ENCODE peak calls at places on chromosomes 5 and 9, in ten cellular contexts. P is psoas muscle, V is heart left ventricle, E is epithelial cell of proximal tubule, O is Peyer's patch, D is brain microvascular endothelial cell, U is sigmoid colon, C is A673, B is pancreas, N is cardiac fibroblast. L is an unnamed sample.

GRCh38 chr5:13477118-13477737 is 467.3 kb downstream of the DNAH5 start:
- DNase-seq in P (no peak), V (no peak), E (no peak), O (no peak), D (peak), U (no peak), C (no peak), B (no peak), N (peak), L (no peak)

GRCh38 chr9:134937566-134938345 is 20.0 kb upstream of the FCN1 start:
- DNase-seq in P (no peak), V (no peak), E (no peak), O (no peak), D (no peak), U (no peak), C (no peak), B (peak), N (no peak), L (no peak)

GRCh38 chr5:151023047-151023615 is 2.7 kb downstream of the GPX3 start:
- DNase-seq in P (peak), V (peak), E (no peak), O (no peak), D (peak), U (no peak), C (no peak), B (no peak), N (peak), L (no peak)

GRCh38 chr9:304519-305185 is 90.0 kb downstream of the DOCK8 start:
- DNase-seq in P (no peak), V (no peak), E (peak), O (no peak), D (peak), U (no peak), C (no peak), B (no peak), N (no peak), L (peak)

GRCh38 chr5:163079618-163080017 is 357.8 kb upstream of the CCNG1 start:
- DNase-seq in P (no peak), V (no peak), E (no peak), O (no peak), D (no peak), U (no peak), C (no peak), B (no peak), N (peak), L (no peak)

GRCh38 chr5:57408714-57409113 is 73.9 kb downstream of the ACTBL2 start:
- DNase-seq in P (no peak), V (no peak), E (peak), O (no peak), D (no peak), U (no peak), C (no peak), B (no peak), N (peak), L (no peak)

GRCh38 chr5:17217421-17218352 is at the start of gene BASP1:
- DNase-seq in P (peak), V (peak), E (no peak), O (peak), D (peak), U (peak), C (peak), B (peak), N (peak), L (no peak)

GRCh38 chr5:11426442-11426841 is 477.8 kb downstream of the CTNND2 start:
- DNase-seq in P (no peak), V (no peak), E (no peak), O (no peak), D (no peak), U (no peak), C (no peak), B (no peak), N (no peak), L (no peak)

GRCh38 chr9:112422417-112423148 is 42.7 kb downstream of the HSDL2 start:
- DNase-seq in P (no peak), V (no peak), E (peak), O (no peak), D (no peak), U (no peak), C (no peak), B (no peak), N (no peak), L (no peak)

GRCh38 chr5:72649449-72649848 is 142.2 kb upstream of the ZNF366 start:
- DNase-seq in P (no peak), V (no peak), E (no peak), O (no peak), D (peak), U (peak), C (no peak), B (no peak), N (peak), L (no peak)

GRCh38 chr5:171757853-171758535 is 27.6 kb upstream of the SMIM23 start:
- DNase-seq in P (no peak), V (no peak), E (no peak), O (no peak), D (peak), U (no peak), C (no peak), B (no peak), N (peak), L (peak)

GRCh38 chr5:163448491-163448890 is 11.1 kb downstream of the CCNG1 start:
- DNase-seq in P (no peak), V (no peak), E (no peak), O (no peak), D (no peak), U (no peak), C (no peak), B (no peak), N (no peak), L (no peak)

GRCh38 chr5:32138839-32139493 is 35.2 kb downstream of the GOLPH3 start:
- DNase-seq in P (no peak), V (no peak), E (no peak), O (no peak), D (peak), U (no peak), C (peak), B (no peak), N (peak), L (no peak)

GRCh38 chr5:140977003-140977402 is 10.7 kb downstream of the PCDHAC2 start:
- DNase-seq in P (no peak), V (no peak), E (no peak), O (no peak), D (no peak), U (no peak), C (peak), B (no peak), N (peak), L (no peak)

GRCh38 chr9:13717356-13718057 is 438.0 kb upstream of the MPDZ start:
- DNase-seq in P (no peak), V (no peak), E (no peak), O (no peak), D (peak), U (no peak), C (no peak), B (no peak), N (peak), L (no peak)

GRCh38 chr5:55438931-55439477 is 95.8 kb downstream of the PLPP1 start:
- DNase-seq in P (no peak), V (no peak), E (no peak), O (no peak), D (peak), U (peak), C (no peak), B (no peak), N (peak), L (no peak)

GRCh38 chr5:180624630-180625029 is 24.8 kb downstream of the FLT4 start:
- DNase-seq in P (no peak), V (peak), E (no peak), O (no peak), D (no peak), U (no peak), C (no peak), B (no peak), N (no peak), L (no peak)

GRCh38 chr5:37837101-37838032 is 2.5 kb downstream of the GDNF start:
- DNase-seq in P (peak), V (peak), E (no peak), O (peak), D (peak), U (peak), C (peak), B (peak), N (peak), L (no peak)

GRCh38 chr9:103245369-103245768 is 250.2 kb downstream of the CYLC2 start:
- DNase-seq in P (no peak), V (no peak), E (no peak), O (no peak), D (peak), U (no peak), C (no peak), B (no peak), N (peak), L (no peak)

GRCh38 chr5:124494540-124495116 is 251.8 kb downstream of the ZNF608 start:
- DNase-seq in P (no peak), V (no peak), E (no peak), O (no peak), D (no peak), U (no peak), C (no peak), B (no peak), N (no peak), L (no peak)

GRCh38 chr5:141876628-141877477 is 1.4 kb downstream of the PCDH1 start:
- DNase-seq in P (no peak), V (no peak), E (no peak), O (peak), D (no peak), U (no peak), C (no peak), B (peak), N (peak), L (no peak)

GRCh38 chr5:139708877-139709586 is 60.9 kb downstream of the CXXC5 start:
- DNase-seq in P (peak), V (peak), E (peak), O (peak), D (peak), U (peak), C (peak), B (peak), N (peak), L (peak)

GRCh38 chr9:21443849-21444625 is 3.8 kb downstream of the IFNA1 start:
- DNase-seq in P (no peak), V (no peak), E (no peak), O (no peak), D (no peak), U (no peak), C (no peak), B (no peak), N (no peak), L (no peak)

GRCh38 chr5:131460867-131461572 is 174.0 kb downstream of the RAPGEF6 start:
- DNase-seq in P (no peak), V (no peak), E (no peak), O (no peak), D (peak), U (no peak), C (peak), B (no peak), N (peak), L (no peak)

GRCh38 chr9:78044886-78045285 is 13.3 kb upstream of the GNAQ start:
- DNase-seq in P (no peak), V (no peak), E (no peak), O (no peak), D (no peak), U (no peak), C (no peak), B (no peak), N (no peak), L (no peak)

GRCh38 chr5:79811081-79811480 is 121.4 kb downstream of the CMYA5 start:
- DNase-seq in P (no peak), V (no peak), E (no peak), O (no peak), D (no peak), U (no peak), C (no peak), B (no peak), N (no peak), L (no peak)

GRCh38 chr5:104661256-104661655 is 1098.7 kb upstream of the NUDT12 start:
- DNase-seq in P (no peak), V (no peak), E (no peak), O (no peak), D (no peak), U (peak), C (no peak), B (no peak), N (no peak), L (no peak)

GRCh38 chr5:35822541-35822940 is 34.1 kb upstream of the IL7R start:
- DNase-seq in P (no peak), V (no peak), E (no peak), O (peak), D (no peak), U (no peak), C (no peak), B (no peak), N (no peak), L (no peak)

GRCh38 chr5:147437161-147437596 is 72.7 kb downstream of the DPYSL3 start:
- DNase-seq in P (no peak), V (no peak), E (no peak), O (no peak), D (no peak), U (no peak), C (no peak), B (no peak), N (peak), L (no peak)

GRCh38 chr5:177325868-177326381 is 14.2 kb upstream of the MXD3 start:
- DNase-seq in P (no peak), V (no peak), E (peak), O (no peak), D (no peak), U (no peak), C (no peak), B (peak), N (no peak), L (no peak)

GRCh38 chr5:72920690-72921089 is 35.2 kb upstream of the FCHO2 start:
- DNase-seq in P (no peak), V (no peak), E (peak), O (no peak), D (no peak), U (no peak), C (peak), B (no peak), N (peak), L (no peak)

GRCh38 chr5:149828161-149829011 is 98.3 kb downstream of the PPARGC1B start:
- DNase-seq in P (peak), V (peak), E (peak), O (peak), D (peak), U (peak), C (peak), B (peak), N (peak), L (peak)

GRCh38 chr9:130433168-130433946 is 11.4 kb upstream of the ASS1 start:
- DNase-seq in P (no peak), V (no peak), E (no peak), O (no peak), D (peak), U (no peak), C (peak), B (peak), N (peak), L (no peak)

GRCh38 chr5:130724658-130725057 is 440.4 kb downstream of the HINT1 start:
- DNase-seq in P (no peak), V (no peak), E (no peak), O (no peak), D (no peak), U (no peak), C (no peak), B (no peak), N (no peak), L (no peak)

GRCh38 chr5:67293177-67293576 is 96.6 kb upstream of the CD180 start:
- DNase-seq in P (no peak), V (no peak), E (no peak), O (no peak), D (no peak), U (no peak), C (peak), B (no peak), N (no peak), L (no peak)
- H3K4me3 ChIP-seq in P (no peak), V (no peak), E (no peak), O (no peak), D (no peak), U (no peak), C (no peak), B (no peak), N (no peak), L (no peak)

GRCh38 chr9:18788256-18788655 is 244.8 kb downstream of the SAXO1 start:
- DNase-seq in P (no peak), V (no peak), E (no peak), O (no peak), D (no peak), U (no peak), C (no peak), B (no peak), N (no peak), L (no peak)

GRCh38 chr9:18786936-18787658 is 245.9 kb downstream of the SAXO1 start:
- DNase-seq in P (no peak), V (no peak), E (no peak), O (no peak), D (peak), U (no peak), C (no peak), B (no peak), N (peak), L (no peak)

GRCh38 chr9:18786196-18786595 is 246.8 kb downstream of the SAXO1 start:
- DNase-seq in P (no peak), V (no peak), E (no peak), O (no peak), D (no peak), U (no peak), C (no peak), B (no peak), N (no peak), L (no peak)

GRCh38 chr9:18793122-18793521 is 239.9 kb downstream of the SAXO1 start:
- DNase-seq in P (no peak), V (no peak), E (no peak), O (no peak), D (no peak), U (no peak), C (no peak), B (no peak), N (no peak), L (no peak)

DNA sequence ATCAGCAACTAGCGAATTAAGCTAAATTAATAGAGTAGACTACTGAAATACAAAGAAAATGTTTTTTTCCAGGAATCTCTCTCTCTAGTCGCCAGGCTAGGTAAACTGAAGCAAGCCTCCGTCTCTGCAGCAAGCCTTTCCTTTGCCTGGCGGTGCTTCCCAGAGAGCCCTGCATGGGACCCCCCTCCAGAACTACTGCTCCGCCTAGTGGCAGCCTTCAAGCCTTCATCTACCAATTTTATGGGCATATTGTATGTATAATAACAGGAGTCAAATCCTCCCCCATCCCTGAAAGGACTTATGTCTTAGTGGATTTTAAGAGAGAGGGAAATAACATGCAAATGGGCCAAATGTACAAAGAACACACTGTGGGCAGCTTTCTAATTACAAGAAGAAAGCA is 241.9 kb downstream of the SAXO1 start:
- DNase-seq in P (no peak), V (no peak), E (no peak), O (no peak), D (peak), U (no peak), C (peak), B (no peak), N (peak), L (no peak)
- TF ChIP-seq CTCF in P (no peak), V (no peak), E (peak), O (no peak), D (peak), U (no peak), C (peak), B (no peak), N (peak), L (peak)

GRCh38 chr9:129323376-129323998 is 145.4 kb upstream of the IER5L start:
- DNase-seq in P (no peak), V (no peak), E (no peak), O (no peak), D (no peak), U (peak), C (no peak), B (peak), N (no peak), L (no peak)
- H3K4me3 ChIP-seq in P (no peak), V (no peak), E (no peak), O (no peak), D (no peak), U (no peak), C (no peak), B (no peak), N (no peak), L (no peak)

GRCh38 chr5:103648086-103648485 is 85.5 kb upstream of the NUDT12 start:
- DNase-seq in P (no peak), V (no peak), E (no peak), O (no peak), D (no peak), U (no peak), C (no peak), B (no peak), N (no peak), L (no peak)
- TF ChIP-seq CTCF in P (no peak), V (no peak), E (peak), O (peak), D (no peak), U (no peak), C (peak), B (no peak), N (peak), L (no peak)

GRCh38 chr9:69325409-69326212 is 596 bp downstream of the ENTREP1 start:
- DNase-seq in P (peak), V (peak), E (no peak), O (no peak), D (no peak), U (no peak), C (no peak), B (peak), N (no peak), L (no peak)

GRCh38 chr9:69324549-69325401 is at the start of gene ENTREP1:
- DNase-seq in P (peak), V (peak), E (no peak), O (peak), D (no peak), U (peak), C (no peak), B (peak), N (peak), L (peak)

GRCh38 chr9:69322256-69322655 is 2.8 kb upstream of the ENTREP1 start:
- DNase-seq in P (no peak), V (no peak), E (no peak), O (no peak), D (no peak), U (no peak), C (no peak), B (no peak), N (no peak), L (no peak)

GRCh38 chr9:69323886-69324285 is 1.1 kb upstream of the ENTREP1 start:
- DNase-seq in P (no peak), V (no peak), E (no peak), O (no peak), D (no peak), U (no peak), C (no peak), B (no peak), N (no peak), L (no peak)

DNA sequence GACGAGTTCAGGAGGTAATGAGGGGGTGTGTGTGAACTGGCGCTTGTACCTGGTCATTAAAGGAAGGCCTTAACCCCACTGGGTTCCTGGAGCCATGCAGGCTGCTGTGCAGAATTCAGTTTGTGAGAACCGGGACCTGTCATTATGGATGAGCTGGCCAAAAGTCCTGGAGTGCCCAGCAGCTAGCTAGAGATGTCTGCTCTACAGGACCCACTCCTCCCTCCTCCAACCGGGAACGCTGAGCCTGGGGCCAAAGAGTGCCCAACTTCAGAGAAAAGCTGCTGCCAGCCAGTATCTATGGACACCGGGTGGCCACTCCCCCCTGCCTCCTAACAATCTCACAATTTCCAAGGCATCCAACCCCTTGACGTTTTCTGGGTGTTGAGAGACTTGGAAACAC is 1.2 kb downstream of the ENTREP1 start:
- DNase-seq in P (no peak), V (peak), E (no peak), O (no peak), D (no peak), U (no peak), C (no peak), B (no peak), N (no peak), L (no peak)
- H3K4me3 ChIP-seq in P (peak), V (peak), E (no peak), O (no peak), D (no peak), U (peak), C (no peak), B (no peak), N (no peak), L (no peak)

GRCh38 chr5:34452170-34452828 is 203.8 kb upstream of the RAI14 start:
- DNase-seq in P (no peak), V (no peak), E (no peak), O (no peak), D (peak), U (no peak), C (peak), B (no peak), N (peak), L (no peak)
- TF ChIP-seq CTCF in P (no peak), V (no peak), E (peak), O (peak), D (peak), U (no peak), C (peak), B (no peak), N (peak), L (peak)

GRCh38 chr9:113578877-113579269 is 115.3 kb downstream of the RGS3 start:
- DNase-seq in P (no peak), V (no peak), E (peak), O (peak), D (peak), U (no peak), C (no peak), B (no peak), N (peak), L (peak)
- H3K4me3 ChIP-seq in P (no peak), V (no peak), E (no peak), O (no peak), D (no peak), U (no peak), C (no peak), B (no peak), N (no peak), L (no peak)